ENCODE peak calls at places on chromosomes 12 and 14, in nine cellular contexts. P is cortex of kidney; R is NCI-H524 treated with DMSO at 0.1 percent for 48 hours; T is nucleus accumbens; L is NCI-H1092 treated with DMSO at 0.1 percent for 48 hours; Y is AML-193; Z is small intestine; V is stimulated activated CD4-positive, alpha-beta T cell treated with anti-CD3 and anti-CD28 coated beads, Interleukin-1b, Interleukin-23, amount 100 ng/mL, for 48 hours; E is endothelial cell. C is an unnamed sample.

GRCh38 chr12:49187184-49187583 is 1.7 kb downstream of the TUBA1A start:
- DNase-seq in P (no peak), R (peak; percentile 30), E (no peak), L (peak; percentile 5), V (no peak), Y (no peak), T (peak; percentile 63), Z (no peak), C (no peak)

GRCh38 chr12:51632598-51632997 is 41.6 kb downstream of the SCN8A start:
- DNase-seq in R (no peak), V (no peak), L (no peak), Y (no peak), E (no peak), P (no peak), Z (no peak), T (no peak), C (no peak)

GRCh38 chr12:97936165-97936564 is 473.6 kb downstream of the RMST start:
- DNase-seq in P (no peak), R (no peak), V (no peak), Z (no peak), E (no peak), T (no peak), Y (no peak), L (no peak), C (no peak)

GRCh38 chr12:95116773-95117172 is 43.4 kb upstream of the NR2C1 start:
- DNase-seq in Y (no peak), Z (peak; percentile 36), L (no peak), V (no peak), E (no peak), P (no peak), R (no peak), T (no peak), C (no peak)

GRCh38 chr12:56574210-56574609 is 52.6 kb downstream of the RBMS2 start:
- DNase-seq in Z (no peak), V (no peak), L (no peak), R (no peak), T (no peak), P (no peak), E (no peak), Y (peak; percentile 56), C (no peak)

GRCh38 chr12:257521-258321 is 4.9 kb downstream of the SLC6A13 start:
- DNase-seq in T (no peak), R (no peak), E (no peak), L (no peak), V (no peak), Z (no peak), P (no peak), Y (no peak), C (no peak)

GRCh38 chr12:56759270-56759908 is 3.7 kb upstream of the HSD17B6 start:
- DNase-seq in Y (no peak), L (no peak), Z (peak; percentile 16), E (no peak), T (no peak), V (no peak), R (no peak), P (no peak), C (no peak)

GRCh38 chr14:96162741-96163140 is 41.9 kb upstream of the BDKRB2 start:
- DNase-seq in P (no peak), E (no peak), Z (no peak), R (no peak), V (no peak), Y (no peak), L (no peak), T (no peak), C (no peak)

GRCh38 chr12:102483466-102483865 is 3.1 kb upstream of the IGF1 start:
- DNase-seq in L (no peak), P (no peak), Y (no peak), Z (no peak), V (no peak), R (no peak), E (no peak), T (no peak), C (no peak)

GRCh38 chr12:26773313-26774104 is 59.5 kb downstream of the ITPR2 start:
- DNase-seq in T (no peak), V (no peak), Z (peak; percentile 26), P (no peak), L (no peak), E (no peak), Y (no peak), R (no peak), C (no peak)

GRCh38 chr12:75129275-75129674 is 80.4 kb downstream of the KCNC2 start:
- DNase-seq in P (no peak), T (no peak), V (no peak), E (no peak), Y (no peak), L (no peak), R (no peak), Z (no peak), C (no peak)

GRCh38 chr14:99252940-99253868 is 18.8 kb downstream of the BCL11B start:
- DNase-seq in V (no peak), T (no peak), L (peak; percentile 23), R (no peak), Z (no peak), Y (no peak), E (no peak), P (no peak), C (no peak)

GRCh38 chr12:106333756-106334155 is 23.8 kb upstream of the POLR3B start:
- DNase-seq in L (no peak), R (no peak), V (no peak), Y (no peak), E (no peak), P (no peak), T (no peak), Z (no peak), C (no peak)

GRCh38 chr14:63375772-63376171 is 57.0 kb upstream of the GPHB5 start:
- DNase-seq in Y (no peak), E (no peak), Z (no peak), V (no peak), P (no peak), T (no peak), R (no peak), L (no peak), C (no peak)

GRCh38 chr12:3632256-3633240 is 120.4 kb downstream of the CRACR2A start:
- DNase-seq in V (no peak), Y (no peak), R (peak; percentile 96), L (no peak), Z (no peak), E (no peak), T (no peak), P (no peak), C (no peak)

GRCh38 chr14:82251434-82251833 is 717.8 kb upstream of the SEL1L start:
- DNase-seq in P (no peak), V (no peak), T (no peak), Z (no peak), E (no peak), L (no peak), Y (no peak), R (no peak), C (peak; percentile 26)

GRCh38 chr14:52222901-52223300 is 44.6 kb upstream of the PTGDR start:
- DNase-seq in Y (no peak), R (no peak), T (no peak), Z (no peak), E (peak; percentile 8), L (no peak), V (no peak), P (no peak), C (peak; percentile 13)

GRCh38 chr14:64952598-64953309 is 10.2 kb upstream of the GPX2 start:
- DNase-seq in Y (no peak), E (no peak), Z (no peak), R (no peak), L (no peak), V (no peak), T (no peak), P (no peak), C (no peak)

GRCh38 chr12:5944688-5945070 is 380 bp downstream of the ANO2 start:
- DNase-seq in R (no peak), V (no peak), L (no peak), Z (no peak), P (no peak), T (no peak), E (no peak), Y (no peak), C (no peak)

GRCh38 chr14:93035917-93036651 is 79.6 kb downstream of the ITPK1 start:
- DNase-seq in E (no peak), T (peak; percentile 99), Y (no peak), P (no peak), R (no peak), L (no peak), Z (no peak), V (no peak), C (no peak)

GRCh38 chr12:44036875-44037443 is 201.1 kb downstream of the TMEM117 start:
- DNase-seq in Z (no peak), R (no peak), Y (no peak), P (no peak), T (no peak), L (no peak), V (no peak), E (no peak), C (no peak)

GRCh38 chr12:123533672-123534643 is at the start of gene RILPL1:
- DNase-seq in T (peak; percentile 81), L (no peak), V (peak; percentile 26), R (no peak), Y (no peak), E (peak; percentile 66), P (no peak), Z (peak; percentile 17), C (peak; percentile 61)

C was measured in WTC11.